ENCODE peak calls at places on chromosomes 7 and 10, in five cellular contexts. H is GM23248; U is Caco-2; M is CD4-positive, CD25-positive, alpha-beta regulatory T cell; E is heart left ventricle. Q is an unnamed sample.
A peak's percentile ranks its signal among the peaks of the same experiment; 100 is the strongest.

GRCh38 chr7:151695856-151696555 is 176.3 kb upstream of the RHEB start:
- DNase-seq in H (no peak), M (no peak), E (peak; percentile 48), U (no peak), Q (no peak)

GRCh38 chr10:72292223-72292691 is 18.5 kb downstream of the DDIT4 start:
- DNase-seq in E (peak; percentile 25), H (peak; percentile 32), U (no peak), M (no peak), Q (peak; percentile 73)

GRCh38 chr7:50206521-50207250 is 97.8 kb upstream of the IKZF1 start:
- DNase-seq in H (peak; percentile 8), E (no peak), M (peak; percentile 54), U (no peak), Q (no peak)

GRCh38 chr7:33705333-33705833 is 200.0 kb upstream of the BMPER start:
- DNase-seq in H (no peak), M (no peak), U (no peak), E (no peak), Q (no peak)

GRCh38 chr7:87816389-87816788 is 59.8 kb downstream of the SLC25A40 start:
- DNase-seq in U (no peak), H (no peak), E (no peak), M (no peak), Q (no peak)

GRCh38 chr10:119726291-119727261 is 726 bp downstream of the INPP5F start:
- DNase-seq in U (peak; percentile 80), E (no peak), M (no peak), H (no peak), Q (peak; percentile 56)

GRCh38 chr10:78178940-78179339 is 145.3 kb downstream of the RPS24 start:
- DNase-seq in U (no peak), E (no peak), M (no peak), H (peak; percentile 33), Q (no peak)

GRCh38 chr10:29033311-29033940 is 255.4 kb upstream of the LYZL1 start:
- DNase-seq in H (no peak), U (no peak), E (no peak), M (no peak), Q (no peak)

GRCh38 chr7:18257711-18258110 is 230.1 kb upstream of the PRPS1L1 start:
- DNase-seq in M (no peak), U (no peak), H (peak; percentile 52), E (no peak), Q (no peak)

GRCh38 chr7:82694020-82694419 is 250.4 kb upstream of the CACNA2D1 start:
- DNase-seq in E (no peak), M (no peak), H (peak; percentile 38), U (no peak), Q (no peak)

GRCh38 chr7:35691827-35692307 is 3.1 kb downstream of the HERPUD2 start:
- DNase-seq in H (peak; percentile 16), U (peak; percentile 24), M (peak; percentile 32), E (no peak), Q (no peak)

GRCh38 chr10:124874-125273 is 10.4 kb upstream of the ZMYND11 start:
- DNase-seq in E (no peak), M (no peak), U (no peak), H (no peak), Q (no peak)

GRCh38 chr10:26855186-26855585 is 5.6 kb downstream of the ABI1 start:
- DNase-seq in E (no peak), M (no peak), U (no peak), H (peak; percentile 81), Q (no peak)

GRCh38 chr7:130869918-130870317 is 135.9 kb upstream of the KLF14 start:
- DNase-seq in U (no peak), H (no peak), E (no peak), M (no peak), Q (no peak)

GRCh38 chr7:36747969-36748574 is 23.8 kb upstream of the AOAH start:
- DNase-seq in M (no peak), E (no peak), H (no peak), U (no peak), Q (no peak)

GRCh38 chr10:18984531-18984930 is 64.1 kb upstream of the MALRD1 start:
- DNase-seq in U (no peak), M (no peak), E (no peak), H (no peak), Q (no peak)

GRCh38 chr10:52523696-52524095 is 209.6 kb downstream of the DKK1 start:
- DNase-seq in H (no peak), U (no peak), E (no peak), M (no peak), Q (no peak)

GRCh38 chr7:139451638-139452037 is 31.8 kb downstream of the KLRG2 start:
- DNase-seq in H (peak; percentile 47), E (no peak), M (no peak), U (no peak), Q (no peak)

GRCh38 chr7:138429577-138430250 is 30.3 kb upstream of the TRIM24 start:
- DNase-seq in M (no peak), H (no peak), U (no peak), E (no peak), Q (no peak)
- H3K9me3 ChIP-seq in M (peaks cover 21% of the 10 kb centered on the region), H (no peaks in the 10 kb centered on the region), U (peaks cover 50% of the 10 kb centered on the region), E (peaks cover 33% of the 10 kb centered on the region), Q (no peaks in the 10 kb centered on the region)

DNA sequence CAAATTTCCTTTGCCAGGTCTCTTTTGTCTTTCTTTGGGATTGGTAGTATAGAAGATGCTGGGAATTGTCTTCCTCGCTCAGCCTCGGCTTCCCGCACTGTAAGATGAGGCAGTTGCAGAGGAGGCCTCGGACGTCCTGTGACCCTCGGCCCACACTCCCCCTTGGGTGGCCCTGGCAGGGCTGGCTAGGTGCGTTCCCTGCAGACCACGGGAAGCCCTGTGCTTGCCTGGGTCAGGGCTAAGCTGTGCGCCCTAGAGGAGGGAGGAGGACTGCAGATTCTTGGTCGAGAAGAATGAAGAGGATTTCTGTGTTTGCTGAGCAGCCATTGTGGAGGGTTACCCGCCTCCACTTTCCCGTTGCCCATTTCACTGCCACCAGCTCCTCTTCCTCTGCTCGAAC is 42.8 kb downstream of the WIPI2 start:
- DNase-seq in H (no peak), U (no peak), M (no peak), E (no peak), Q (no peak)
- H3K36me3 ChIP-seq in H (peaks cover 17% of the 10 kb centered on the region), U (peaks cover 1% of the 10 kb centered on the region), M (peaks cover 40% of the 10 kb centered on the region), E (peaks cover 52% of the 10 kb centered on the region), Q (peaks cover 20% of the 10 kb centered on the region)

GRCh38 chr10:88943778-88944177 is 8.8 kb downstream of the ACTA2 start:
- DNase-seq in M (no peak), H (no peak), U (no peak), E (no peak), Q (no peak)
- H3K4me1 ChIP-seq in M (no peaks in the 10 kb centered on the region), H (peaks cover 5% of the 10 kb centered on the region), U (no peaks in the 10 kb centered on the region), E (no peaks in the 10 kb centered on the region), Q (no peaks in the 10 kb centered on the region)

GRCh38 chr10:110867807-110868465 is 3.8 kb upstream of the PDCD4 start:
- DNase-seq in E (no peak), H (peak; percentile 30), M (no peak), U (no peak), Q (no peak)
- H3K9me3 ChIP-seq in E (no peaks in the 10 kb centered on the region), H (no peaks in the 10 kb centered on the region), M (no peaks in the 10 kb centered on the region), U (no peaks in the 10 kb centered on the region), Q (no peaks in the 10 kb centered on the region)